ENCODE peak calls at places on chromosomes 13 and 19, in five cellular contexts. V is spleen, O is cardiac muscle cell, Z is mammary epithelial cell, Y is breast epithelium. M is an unnamed sample. For H3K4me1, the result is how much of the 10 kb centered on the place peaks cover.

GRCh38 chr19:10648360-10648759 is 5.8 kb upstream of the ILF3 start:
- DNase-seq in V (no peak), O (no peak), Z (no peak), Y (no peak), M (no peak)

GRCh38 chr19:29666634-29667389 is 1.6 kb downstream of the PLEKHF1 start:
- DNase-seq in V (peak), O (peak), Z (peak), Y (peak), M (no peak)

GRCh38 chr19:47608074-47608907 is 643 bp upstream of the BICRA start:
- DNase-seq in V (peak), O (peak), Z (peak), Y (peak), M (peak)

GRCh38 chr13:25659091-25659502 is 287.3 kb downstream of the ATP8A2 start:
- DNase-seq in V (no peak), O (no peak), Z (peak), Y (peak), M (no peak)

GRCh38 chr19:49149652-49150105 is 5.5 kb downstream of the HRC start:
- DNase-seq in V (no peak), O (peak), Z (peak), Y (peak), M (no peak)

GRCh38 chr19:12126707-12127106 is 13.4 kb downstream of the ZNF20 start:
- DNase-seq in V (no peak), O (peak), Z (no peak), Y (no peak), M (no peak)

GRCh38 chr19:17872251-17873001 is 681 bp downstream of the SLC5A5 start:
- DNase-seq in V (peak), O (no peak), Z (no peak), Y (no peak), M (no peak)

GRCh38 chr19:51187395-51188226 is 37.3 kb upstream of the CD33 start:
- DNase-seq in V (no peak), O (no peak), Z (no peak), Y (no peak), M (no peak)

GRCh38 chr19:50721441-50722137 is 1.6 kb upstream of the CLEC11A start:
- DNase-seq in V (no peak), O (no peak), Z (no peak), Y (no peak), M (no peak)

GRCh38 chr19:14719162-14719561 is 29.3 kb downstream of the ZNF333 start:
- DNase-seq in V (no peak), O (no peak), Z (no peak), Y (no peak), M (no peak)

DNA sequence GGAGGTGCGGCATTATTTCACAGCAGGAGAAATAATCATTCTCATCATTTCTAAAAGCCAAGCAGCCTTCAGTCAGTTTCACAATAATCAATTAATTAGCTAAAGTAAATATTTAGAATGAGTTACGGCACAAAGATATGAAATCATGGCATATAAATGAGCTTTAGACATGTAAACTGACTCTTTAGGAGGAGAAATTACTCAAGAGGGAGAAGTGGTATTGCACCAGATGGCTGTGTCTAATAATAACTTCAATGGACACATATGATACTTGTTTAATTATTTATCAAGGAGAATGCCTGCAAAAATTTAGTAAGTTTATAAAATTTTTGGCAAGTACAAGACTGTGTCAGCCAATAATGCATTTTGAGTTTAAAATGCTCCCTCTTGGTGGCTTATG is 366.7 kb downstream of the DNAJC15 start:
- DNase-seq in V (no peak), O (no peak), Z (no peak), Y (no peak), M (no peak)
- H3K4me3 ChIP-seq in V (no peak), O (no peak), Z (no peak), Y (no peak), M (no peak)

GRCh38 chr13:24232037-24232436 is 71.5 kb downstream of the SPATA13 start:
- DNase-seq in V (no peak), O (no peak), Z (no peak), Y (no peak), M (no peak)

GRCh38 chr13:24226762-24227161 is 66.2 kb downstream of the SPATA13 start:
- DNase-seq in V (no peak), O (no peak), Z (no peak), Y (no peak), M (no peak)

GRCh38 chr13:24225930-24226329 is 65.4 kb downstream of the SPATA13 start:
- DNase-seq in V (no peak), O (no peak), Z (no peak), Y (no peak), M (no peak)

GRCh38 chr13:24230428-24231072 is 70.0 kb downstream of the SPATA13 start:
- DNase-seq in V (no peak), O (no peak), Z (no peak), Y (no peak), M (no peak)

GRCh38 chr13:24228852-24229458 is 68.4 kb downstream of the SPATA13 start:
- DNase-seq in V (no peak), O (peak), Z (peak), Y (no peak), M (no peak)
- H3K4me1 ChIP-seq in V (half or more), O (under half), Z (under half), Y (under half), M (under half)

DNA sequence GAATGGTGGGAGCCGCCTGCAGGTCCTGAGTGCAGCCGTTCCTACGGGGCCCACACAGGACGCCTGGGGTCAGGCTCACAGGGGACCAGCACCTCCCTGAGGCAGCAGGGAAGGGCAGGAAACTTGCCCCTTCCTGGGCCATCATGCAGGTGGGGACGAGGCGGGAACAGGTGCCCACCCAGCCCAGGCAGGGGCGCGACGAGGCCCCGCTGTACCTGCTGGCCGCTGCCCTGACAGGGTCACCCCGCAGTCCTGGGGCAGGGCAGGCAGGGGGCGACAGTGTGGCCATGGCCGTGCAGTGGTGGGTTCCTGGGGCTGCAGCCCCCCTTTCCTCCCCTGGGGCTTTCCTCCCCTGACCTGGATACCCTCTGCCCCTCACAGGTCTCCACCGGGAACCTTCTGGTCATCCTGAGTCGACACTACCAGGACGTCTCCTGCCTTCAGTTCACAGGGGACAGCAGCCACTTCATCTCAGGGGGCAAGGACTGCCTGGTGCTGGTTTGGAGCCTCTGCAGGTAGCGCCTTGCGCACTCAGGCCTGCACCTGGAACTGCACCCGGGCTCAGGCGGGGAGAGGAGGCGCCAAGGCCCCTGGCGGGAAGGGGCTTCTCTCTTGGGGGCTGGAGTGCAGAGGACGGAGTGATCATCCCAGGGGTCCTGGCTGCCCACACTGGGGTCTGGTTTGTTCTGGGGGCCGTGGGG is 5.4 kb downstream of the WDR18 start:
- DNase-seq in V (no peak), O (no peak), Z (no peak), Y (no peak), M (no peak)
- TF ChIP-seq CTCF in V (no peak), O (peak), Z (peak), Y (no peak), M (no peak)

GRCh38 chr19:33622505-33622808 is 704 bp downstream of the CHST8 start:
- DNase-seq in V (no peak), O (peak), Z (peak), Y (no peak), M (no peak)
- H3K4me3 ChIP-seq in V (peak), O (peak), Z (peak), Y (peak), M (peak)

DNA sequence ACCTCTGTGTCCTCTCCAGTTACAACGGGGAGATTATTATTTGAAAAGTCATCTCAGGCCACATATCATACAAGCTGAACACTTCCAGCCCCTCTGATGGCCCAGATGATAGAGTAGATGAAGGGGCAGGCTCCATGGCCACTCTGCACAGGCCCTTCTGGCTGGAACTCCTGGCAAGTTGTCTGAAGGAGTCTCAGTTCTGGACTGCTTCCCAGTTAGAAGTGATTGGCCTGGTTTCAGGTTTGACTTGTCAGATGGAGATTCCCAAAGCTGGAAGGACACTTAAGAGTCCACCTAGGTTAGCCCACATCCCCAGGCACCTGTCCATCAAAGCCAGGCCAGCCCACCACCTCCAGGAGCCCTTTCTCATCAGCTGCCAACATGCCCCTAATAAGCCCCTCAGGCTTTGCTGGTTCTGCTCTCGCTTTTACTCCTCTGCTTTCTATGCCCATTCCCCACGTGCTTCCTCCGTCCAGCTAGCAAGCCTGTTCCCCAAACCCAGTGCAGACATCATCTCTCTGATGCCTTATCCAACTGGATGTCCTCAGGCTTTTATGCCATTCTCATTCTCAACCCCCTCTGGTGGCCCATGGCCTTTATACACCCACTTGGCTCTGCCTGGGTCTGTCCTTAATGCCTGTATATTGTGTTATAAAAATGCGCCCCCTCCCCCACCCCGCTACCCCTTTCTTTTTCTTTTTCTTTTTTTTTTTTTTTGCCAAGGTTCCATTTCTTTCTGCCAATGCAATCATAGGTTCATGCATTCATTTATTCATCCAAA is 56.5 kb downstream of the HSPH1 start:
- DNase-seq in V (no peak), O (no peak), Z (no peak), Y (no peak), M (no peak)
- H3K4me1 ChIP-seq in V (under half), O (under half), Z (under half), Y (under half), M (under half)

GRCh38 chr13:71758823-71759222 is 108.2 kb downstream of the DACH1 start:
- DNase-seq in V (no peak), O (peak), Z (no peak), Y (no peak), M (no peak)

GRCh38 chr13:71759506-71760225 is 107.3 kb downstream of the DACH1 start:
- DNase-seq in V (no peak), O (no peak), Z (no peak), Y (no peak), M (no peak)

GRCh38 chr13:71751074-71751473 is 115.9 kb downstream of the DACH1 start:
- DNase-seq in V (no peak), O (no peak), Z (no peak), Y (no peak), M (no peak)

GRCh38 chr13:71760226-71760591 is 106.8 kb downstream of the DACH1 start:
- DNase-seq in V (no peak), O (no peak), Z (no peak), Y (no peak), M (no peak)

GRCh38 chr13:71754407-71754974 is 112.5 kb downstream of the DACH1 start:
- DNase-seq in V (no peak), O (no peak), Z (no peak), Y (no peak), M (no peak)
- TF ChIP-seq CTCF in V (no peak), O (no peak), Z (peak), Y (no peak), M (no peak)

DNA sequence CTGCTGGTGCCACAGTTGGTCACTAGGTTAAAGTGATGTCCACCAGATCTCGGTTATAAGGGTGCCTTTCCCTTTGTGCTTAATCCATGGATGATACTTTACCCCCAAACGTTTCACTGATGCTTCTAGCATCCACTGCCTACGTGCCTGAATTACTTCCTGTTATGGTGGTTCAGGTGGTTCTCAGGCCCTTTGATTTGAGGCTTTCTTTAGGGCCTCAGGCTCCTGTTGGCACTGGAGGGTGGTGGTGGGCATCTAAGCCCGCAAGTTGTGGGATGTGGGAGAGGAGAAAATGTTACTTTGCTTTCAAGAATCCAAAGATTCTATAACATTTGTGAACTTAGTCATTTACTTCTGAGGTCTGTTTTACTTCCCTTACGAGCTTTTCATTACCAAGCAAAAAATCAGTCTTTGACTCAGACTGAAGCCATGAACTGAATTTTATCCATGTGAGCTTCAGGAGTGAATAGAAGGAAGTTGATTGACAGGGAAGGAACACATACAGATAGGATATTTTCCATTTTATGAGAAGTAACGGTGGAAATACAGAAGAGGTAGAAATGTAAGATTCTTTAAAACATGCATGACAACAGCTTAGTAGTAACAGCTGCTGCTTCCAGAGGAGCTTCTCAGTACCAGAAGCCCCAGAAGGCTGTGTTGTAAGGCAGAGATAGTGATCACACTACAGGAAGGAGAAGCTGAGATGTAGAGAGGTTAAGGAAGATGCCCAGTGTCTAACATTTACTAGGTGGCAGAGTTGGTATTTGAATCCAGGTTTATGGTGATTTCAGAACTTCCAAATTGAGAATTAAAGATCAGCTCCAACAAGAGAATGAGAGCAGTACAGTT is 65.0 kb downstream of the ARHGEF7 start:
- DNase-seq in V (no peak), O (no peak), Z (no peak), Y (no peak), M (no peak)
- H3K4me3 ChIP-seq in V (no peak), O (no peak), Z (no peak), Y (no peak), M (no peak)

DNA sequence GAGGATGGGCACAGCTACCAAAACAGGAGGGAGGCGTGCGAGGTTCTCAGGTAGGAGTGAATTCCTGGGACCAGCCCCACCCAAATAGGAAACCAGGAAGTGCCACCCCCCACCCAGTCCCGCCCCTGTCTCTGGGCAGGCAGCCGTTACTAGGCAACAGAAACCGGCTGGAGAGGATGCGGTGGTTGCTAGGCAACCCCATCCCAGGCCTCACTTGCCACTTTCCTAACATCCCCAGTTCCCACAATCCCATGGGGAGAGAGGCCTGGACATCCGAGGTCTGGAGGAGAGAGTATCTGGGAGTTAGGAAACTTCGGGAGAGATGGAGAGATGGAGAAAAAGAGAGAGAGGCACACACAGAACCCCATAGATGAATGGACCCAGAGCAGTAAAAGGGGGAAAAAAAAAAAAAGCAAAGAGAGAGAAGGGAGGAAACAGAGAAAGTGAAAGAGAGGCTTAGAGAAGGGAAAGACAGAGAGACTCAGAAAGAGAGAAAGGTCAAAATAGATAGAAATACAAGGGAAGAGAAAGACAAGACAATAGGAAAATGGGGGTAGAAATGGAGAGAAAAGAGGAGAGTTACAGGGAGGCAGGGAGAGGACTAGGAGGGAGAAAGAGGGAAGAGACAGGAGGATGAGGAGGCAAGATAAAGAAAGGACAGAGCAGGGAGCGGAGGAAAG is 3.8 kb downstream of the GRIK5 start:
- DNase-seq in V (no peak), O (no peak), Z (no peak), Y (no peak), M (no peak)
- H3K4me1 ChIP-seq in V (under half), O (under half), Z (under half), Y (under half), M (under half)

GRCh38 chr19:38974599-38975213 is 836 bp downstream of the FBXO17 start:
- DNase-seq in V (no peak), O (no peak), Z (no peak), Y (no peak), M (no peak)
- TF ChIP-seq CTCF in V (no peak), O (no peak), Z (no peak), Y (no peak), M (no peak)

M was measured in ascending aorta.